ENCODE peak calls at places on chromosome 11, in seven cellular contexts. K is tibial nerve, E is sigmoid colon, W is SK-N-SH, T is transverse colon, G is suprapubic skin, V is A549. I is an unnamed sample.
A peak's percentile ranks its signal among the peaks of the same experiment; 100 is the strongest.

GRCh38 chr11:134668076-134668475 is 256.0 kb upstream of the B3GAT1 start:
- DNase-seq in K (no peak), E (peak; percentile 44), W (no peak), T (no peak), G (no peak), V (no peak), I (no peak)

GRCh38 chr11:10050561-10050960 is 243.5 kb downstream of the SBF2 start:
- DNase-seq in K (no peak), E (no peak), W (no peak), T (no peak), G (no peak), V (peak; percentile 62), I (no peak)

GRCh38 chr11:129917231-129917630 is 21.9 kb upstream of the NFRKB start:
- DNase-seq in K (no peak), E (no peak), W (no peak), T (no peak), G (no peak), V (no peak), I (no peak)

GRCh38 chr11:34267440-34267839 is 90.4 kb downstream of the ABTB2 start:
- DNase-seq in K (no peak), E (no peak), W (no peak), T (no peak), G (no peak), V (no peak), I (no peak)

GRCh38 chr11:46143049-46143806 is 22.0 kb upstream of the PHF21A start:
- DNase-seq in K (no peak), E (no peak), W (no peak), T (no peak), G (no peak), V (no peak), I (no peak)

GRCh38 chr11:120618399-120618798 is 106.9 kb downstream of the GRIK4 start:
- DNase-seq in K (no peak), E (no peak), W (no peak), T (no peak), G (no peak), V (no peak), I (no peak)

GRCh38 chr11:8100605-8101004 is 19.6 kb downstream of the TUB start:
- DNase-seq in K (no peak), E (peak; percentile 50), W (no peak), T (no peak), G (no peak), V (no peak), I (no peak)

GRCh38 chr11:99795999-99796398 is 775.2 kb downstream of the CNTN5 start:
- DNase-seq in K (no peak), E (no peak), W (no peak), T (no peak), G (no peak), V (no peak), I (no peak)

GRCh38 chr11:87879118-87879517 is 296.1 kb downstream of the RAB38 start:
- DNase-seq in K (no peak), E (no peak), W (no peak), T (no peak), G (no peak), V (no peak), I (no peak)

GRCh38 chr11:120537996-120538395 is 26.4 kb downstream of the GRIK4 start:
- DNase-seq in K (no peak), E (no peak), W (no peak), T (no peak), G (no peak), V (no peak), I (no peak)

GRCh38 chr11:114877976-114878375 is 199.6 kb downstream of the NXPE2 start:
- DNase-seq in K (no peak), E (no peak), W (peak; percentile 62), T (no peak), G (no peak), V (no peak), I (no peak)

GRCh38 chr11:55942785-55943392 is 6.7 kb upstream of the OR5I1 start:
- DNase-seq in K (no peak), E (no peak), W (peak; percentile 7), T (no peak), G (no peak), V (peak; percentile 62), I (no peak)

GRCh38 chr11:26287067-26287518 is 44.8 kb upstream of the ANO3 start:
- DNase-seq in K (no peak), E (no peak), W (no peak), T (no peak), G (no peak), V (no peak), I (no peak)

GRCh38 chr11:914747-915493 is 4.3 kb upstream of the CHID1 start:
- DNase-seq in K (peak; percentile 54), E (peak; percentile 87), W (no peak), T (peak; percentile 45), G (peak; percentile 85), V (no peak), I (no peak)
- H3K27ac ChIP-seq in K (peak overlapping the region; percentile 82), E (peak overlapping the region; percentile 55), W (no peak overlapping the region), T (peak overlapping the region; percentile 41), G (peak overlapping the region; percentile 47), V (no peak overlapping the region), I (no peak overlapping the region)

GRCh38 chr11:20201231-20201630 is 41.0 kb upstream of the DBX1 start:
- DNase-seq in K (no peak), E (no peak), W (no peak), T (no peak), G (no peak), V (no peak), I (no peak)

GRCh38 chr11:20194470-20194869 is 34.2 kb upstream of the DBX1 start:
- DNase-seq in K (no peak), E (no peak), W (no peak), T (no peak), G (no peak), V (no peak), I (no peak)

GRCh38 chr11:20193307-20193706 is 33.0 kb upstream of the DBX1 start:
- DNase-seq in K (no peak), E (no peak), W (no peak), T (no peak), G (no peak), V (no peak), I (no peak)

GRCh38 chr11:20192641-20193040 is 32.4 kb upstream of the DBX1 start:
- DNase-seq in K (no peak), E (no peak), W (no peak), T (no peak), G (no peak), V (no peak), I (no peak)

DNA sequence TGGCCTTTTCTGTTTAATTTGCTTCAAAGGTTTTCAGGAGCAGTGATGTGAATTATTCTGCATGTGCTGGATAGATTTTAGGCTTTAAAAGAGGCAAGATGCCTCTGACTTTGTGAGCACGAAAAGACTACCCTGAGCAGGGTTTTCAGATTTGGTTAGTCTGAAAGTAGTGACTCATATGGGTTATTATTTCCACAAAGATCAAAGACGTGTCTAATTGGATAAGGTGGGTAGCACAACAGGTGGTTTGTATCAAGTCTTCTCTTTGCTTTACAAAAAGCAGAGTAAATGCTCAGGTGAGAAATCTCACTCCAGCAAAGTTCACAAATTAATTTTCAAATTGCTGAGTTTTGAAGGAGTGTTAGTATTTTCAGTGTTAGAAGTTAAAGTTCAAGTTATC is 37.6 kb upstream of the DBX1 start:
- DNase-seq in K (no peak), E (no peak), W (no peak), T (no peak), G (no peak), V (no peak), I (no peak)
- TF ChIP-seq EP300 in K (no peak), E (no peak), W (no peak), T (no peak), G (no peak), V (no peak), I (no peak)

GRCh38 chr11:94740975-94741707 is 27.0 kb upstream of the AMOTL1 start:
- DNase-seq in K (no peak), E (peak; percentile 74), W (peak; percentile 82), T (no peak), G (no peak), V (peak; percentile 83), I (peak; percentile 67)

GRCh38 chr11:94739331-94739730 is 28.8 kb upstream of the AMOTL1 start:
- DNase-seq in K (no peak), E (no peak), W (no peak), T (no peak), G (no peak), V (no peak), I (no peak)

GRCh38 chr11:94742645-94743044 is 25.5 kb upstream of the AMOTL1 start:
- DNase-seq in K (no peak), E (no peak), W (no peak), T (no peak), G (no peak), V (no peak), I (no peak)

GRCh38 chr11:94738746-94739145 is 29.4 kb upstream of the AMOTL1 start:
- DNase-seq in K (no peak), E (no peak), W (no peak), T (no peak), G (no peak), V (no peak), I (no peak)

GRCh38 chr11:94740083-94740974 is 27.8 kb upstream of the AMOTL1 start:
- DNase-seq in K (no peak), E (peak; percentile 85), W (peak; percentile 89), T (peak; percentile 24), G (peak; percentile 79), V (no peak), I (peak; percentile 42)
- H3K4me3 ChIP-seq in K (peak overlapping the region; percentile 47), E (peak overlapping the region; percentile 63), W (peak overlapping the region; percentile 69), T (peak overlapping the region; percentile 46), G (peak overlapping the region; percentile 62), V (peak overlapping the region; percentile 50), I (peak overlapping the region; percentile 50)

GRCh38 chr11:68472778-68473177 is 12.2 kb downstream of the PPP6R3 start:
- DNase-seq in K (no peak), E (no peak), W (no peak), T (no peak), G (no peak), V (no peak), I (no peak)
- H3K27ac ChIP-seq in K (no peak overlapping the region), E (no peak overlapping the region), W (no peak overlapping the region), T (no peak overlapping the region), G (no peak overlapping the region), V (no peak overlapping the region), I (no peak overlapping the region)

DNA sequence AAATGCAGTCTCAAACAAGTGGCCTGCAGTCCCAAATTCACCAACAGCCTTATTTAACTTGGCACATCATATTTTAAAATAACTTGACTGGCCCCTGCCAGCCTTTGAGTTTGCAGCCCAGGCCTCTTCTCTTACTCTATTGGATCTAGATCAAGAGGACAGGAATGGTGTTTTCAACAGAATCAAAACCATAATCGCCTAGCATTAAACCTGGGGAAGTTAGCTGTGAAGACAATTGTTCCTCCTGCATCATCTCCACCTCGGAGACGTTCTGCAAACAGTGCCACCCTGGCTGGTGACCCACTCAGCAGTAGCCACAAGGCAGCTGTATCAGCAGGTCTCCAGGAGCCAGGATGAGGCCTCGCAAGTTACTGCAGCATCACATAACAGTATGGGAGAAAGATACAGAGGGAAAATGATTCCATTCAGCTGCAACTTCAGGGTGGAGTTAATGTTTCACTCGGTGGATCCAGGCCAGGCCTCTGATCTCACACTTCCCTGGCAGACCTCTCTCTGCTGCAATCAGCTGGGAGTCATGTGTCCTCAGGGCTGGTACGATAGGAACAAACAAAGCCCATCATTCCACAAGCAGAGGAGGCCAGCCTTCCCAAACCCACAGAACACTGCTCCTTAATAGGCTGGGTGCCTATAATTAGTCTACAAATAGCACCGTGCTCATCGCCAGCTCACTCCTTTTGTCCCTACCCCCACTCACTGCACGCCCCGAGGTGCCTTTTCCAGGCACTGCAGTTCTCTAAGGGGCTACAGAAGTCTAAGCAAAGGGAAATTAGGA is 18.6 kb upstream of the SCN2B start:
- DNase-seq in K (peak; percentile 48), E (peak; percentile 95), W (no peak), T (peak; percentile 84), G (peak; percentile 88), V (peak; percentile 68), I (peak; percentile 66)
- TF ChIP-seq EP300 in K (peak; percentile 62), E (no peak), W (no peak), T (no peak), G (no peak), V (no peak), I (no peak)

I was measured in ovary.